ENCODE peak calls at places on chromosomes 11 and 22, in seven cellular contexts. U, X, N, P, T, K and L are unnamed samples.

GRCh38 chr22:22753526-22754267 is 109.3 kb downstream of the GGTLC2 start:
- DNase-seq in X (peak; percentile 58), N (peak; percentile 62), P (peak; percentile 77), T (peak; percentile 54), K (peak; percentile 53), U (peak; percentile 39), L (peak; percentile 40)

GRCh38 chr11:75035911-75036536 is 47.3 kb downstream of the NEU3 start:
- DNase-seq in X (no peak), N (no peak), U (peak; percentile 64), P (no peak), T (no peak), K (no peak), L (peak; percentile 52)

GRCh38 chr11:10892250-10892649 is 34.4 kb upstream of the ZBED5 start:
- DNase-seq in X (no peak), U (no peak), T (no peak), K (no peak), P (no peak), N (no peak), L (no peak)

GRCh38 chr11:67674442-67674871 is at the start of gene ALDH3B2:
- DNase-seq in K (no peak), N (peak; percentile 65), P (no peak), X (no peak), T (no peak), U (no peak), L (no peak)

GRCh38 chr11:70678931-70679900 is 280.9 kb downstream of the CTTN start:
- DNase-seq in N (no peak), P (no peak), T (no peak), U (no peak), X (no peak), K (no peak), L (no peak)

GRCh38 chr22:48453751-48454485 is 1373.8 kb downstream of the BRD1 start:
- DNase-seq in K (no peak), N (no peak), T (no peak), X (no peak), P (no peak), U (no peak), L (no peak)

GRCh38 chr22:27518583-27519437 is 282.7 kb downstream of the MN1 start:
- DNase-seq in P (no peak), U (no peak), N (no peak), X (no peak), T (no peak), K (no peak), L (peak; percentile 64)

GRCh38 chr22:42805016-42805997 is 51.8 kb downstream of the ARFGAP3 start:
- DNase-seq in U (no peak), K (no peak), X (no peak), P (no peak), T (peak; percentile 28), N (peak; percentile 63), L (peak; percentile 69)

GRCh38 chr11:77993902-77994301 is 566 bp downstream of the INTS4 start:
- DNase-seq in T (no peak), N (no peak), P (no peak), K (no peak), X (no peak), U (no peak), L (peak; percentile 8)

GRCh38 chr22:19631899-19632670 is 82.2 kb upstream of the SEPTIN5 start:
- DNase-seq in P (peak; percentile 63), K (peak; percentile 21), U (peak; percentile 55), X (peak; percentile 14), T (peak; percentile 51), N (no peak), L (peak; percentile 67)